ENCODE peak calls at places on chromosomes 12 and 14, in five cellular contexts. A is right atrium auricular region, Q is AG04449, Y is pancreas, I is fibroblast of mammary gland. T is an unnamed sample.

GRCh38 chr12:106794369-106794768 is 19.9 kb downstream of the RIC8B start:
- DNase-seq in I (no peak), Y (no peak), A (no peak), Q (no peak), T (no peak)

GRCh38 chr12:122874081-122874480 is 21.8 kb downstream of the VPS37B start:
- DNase-seq in Q (no peak), Y (no peak), I (no peak), A (no peak), T (no peak)

GRCh38 chr12:132797820-132798570 is 30.7 kb downstream of the GOLGA3 start:
- DNase-seq in Y (no peak), I (no peak), Q (no peak), A (no peak), T (no peak)

GRCh38 chr12:128813392-128813791 is 10.4 kb downstream of the SLC15A4 start:
- DNase-seq in Y (no peak), I (peak; percentile 83), A (no peak), Q (no peak), T (peak; percentile 31)

GRCh38 chr12:111785651-111786050 is 18.9 kb downstream of the ALDH2 start:
- DNase-seq in Y (no peak), A (no peak), I (peak; percentile 73), Q (no peak), T (no peak)

GRCh38 chr12:123681605-123682004 is 10.7 kb downstream of the TCTN2 start:
- DNase-seq in A (no peak), I (no peak), Q (no peak), Y (no peak), T (no peak)

GRCh38 chr14:71668186-71668912 is 263.9 kb upstream of the RGS6 start:
- DNase-seq in Q (no peak), I (no peak), Y (no peak), A (no peak), T (no peak)

GRCh38 chr12:78641837-78642423 is 222.6 kb upstream of the SYT1 start:
- DNase-seq in Y (no peak), I (peak; percentile 20), A (no peak), Q (no peak), T (no peak)

GRCh38 chr12:47562201-47562600 is 143.6 kb downstream of the RPAP3 start:
- DNase-seq in A (no peak), Q (no peak), I (no peak), Y (no peak), T (no peak)

GRCh38 chr14:22303589-22304195 is 285.3 kb downstream of the DAD1 start:
- DNase-seq in A (no peak), I (peak; percentile 25), Q (no peak), Y (no peak), T (no peak)

GRCh38 chr12:118842753-118843335 is 138.5 kb upstream of the SRRM4 start:
- DNase-seq in Y (no peak), A (no peak), Q (no peak), I (no peak), T (no peak)

GRCh38 chr12:39105111-39105510 is 199.7 kb upstream of the CPNE8 start:
- DNase-seq in Q (no peak), A (no peak), I (peak; percentile 3), Y (no peak), T (no peak)

GRCh38 chr12:103632554-103633216 is 45.6 kb downstream of the STAB2 start:
- DNase-seq in Y (peak; percentile 25), Q (no peak), I (peak; percentile 58), A (peak; percentile 58), T (peak; percentile 70)

GRCh38 chr12:84840356-84840755 is 72.2 kb downstream of the SLC6A15 start:
- DNase-seq in Q (no peak), A (no peak), Y (no peak), I (peak; percentile 20), T (no peak)

GRCh38 chr12:124125472-124125871 is 152.5 kb downstream of the ZNF664 start:
- DNase-seq in A (no peak), Y (no peak), Q (no peak), I (no peak), T (no peak)

GRCh38 chr12:118467576-118467975 is 91.2 kb downstream of the SUDS3 start:
- DNase-seq in Q (no peak), I (no peak), Y (no peak), A (no peak), T (no peak)

GRCh38 chr14:93980464-93981201 is 4.3 kb upstream of the ASB2 start:
- DNase-seq in Y (no peak), Q (no peak), A (peak; percentile 73), I (peak; percentile 29), T (no peak)

GRCh38 chr14:31068235-31068634 is 42.1 kb upstream of the STRN3 start:
- DNase-seq in Y (no peak), I (no peak), A (peak; percentile 46), Q (no peak), T (no peak)

GRCh38 chr12:130961921-130962326 is 8.2 kb downstream of the ADGRD1 start:
- DNase-seq in Q (no peak), Y (no peak), A (peak; percentile 77), I (no peak), T (no peak)

GRCh38 chr14:102196008-102196407 is 56.3 kb downstream of the WDR20 start:
- DNase-seq in Q (no peak), A (no peak), Y (no peak), I (no peak), T (no peak)

GRCh38 chr12:75007133-75007532 is 202.5 kb downstream of the KCNC2 start:
- DNase-seq in Q (no peak), Y (no peak), I (no peak), A (no peak), T (no peak)

GRCh38 chr14:23704890-23705289 is 68.7 kb downstream of the DHRS2 start:
- DNase-seq in I (peak; percentile 20), Y (no peak), Q (no peak), A (no peak), T (no peak)

GRCh38 chr12:92745874-92746553 is 43.2 kb downstream of the PLEKHG7 start:
- DNase-seq in Y (no peak), Q (peak; percentile 44), I (peak; percentile 99), A (peak; percentile 93), T (no peak)

GRCh38 chr12:104011265-104011664 is 38.7 kb downstream of the GLT8D2 start:
- DNase-seq in Y (no peak), I (peak; percentile 95), A (no peak), Q (peak; percentile 65), T (no peak)

GRCh38 chr14:80946797-80947196 is 5.3 kb upstream of the CEP128 start:
- DNase-seq in Q (no peak), I (no peak), A (no peak), Y (no peak), T (no peak)

GRCh38 chr12:124172646-124173045 is 122.2 kb upstream of the RFLNA start:
- DNase-seq in A (no peak), Q (no peak), Y (no peak), I (no peak), T (no peak)

GRCh38 chr12:65156366-65156831 is 13.0 kb upstream of the LEMD3 start:
- DNase-seq in Y (no peak), Q (no peak), I (peak; percentile 8), A (no peak), T (no peak)

GRCh38 chr12:54019111-54019811 is 9.0 kb upstream of the HOXC6 start:
- DNase-seq in Y (no peak), A (no peak), I (peak; percentile 56), Q (no peak), T (no peak)

GRCh38 chr12:49824886-49825285 is 3.3 kb downstream of the NCKAP5L start:
- DNase-seq in I (peak; percentile 90), A (peak; percentile 72), Q (no peak), Y (no peak), T (no peak)

GRCh38 chr12:117440384-117440783 is 79.0 kb upstream of the NOS1 start:
- DNase-seq in Q (no peak), I (no peak), Y (no peak), A (no peak), T (no peak)

GRCh38 chr14:42163136-42163535 is 556.5 kb downstream of the LRFN5 start:
- DNase-seq in A (no peak), I (no peak), Y (no peak), Q (no peak), T (no peak)

GRCh38 chr12:47410862-47411261 is 295.0 kb downstream of the RPAP3 start:
- DNase-seq in Y (no peak), I (no peak), A (no peak), Q (no peak), T (no peak)

GRCh38 chr12:123139926-123140674 is 10.8 kb downstream of the PITPNM2 start:
- DNase-seq in I (peak; percentile 60), Q (no peak), Y (peak; percentile 39), A (peak; percentile 63), T (peak; percentile 40)

GRCh38 chr12:76346798-76347420 is 1.3 kb downstream of the BBS10 start:
- DNase-seq in A (no peak), I (peak; percentile 77), Q (no peak), Y (no peak), T (no peak)
- TF ChIP-seq CTCF in A (no peak), I (peak; percentile 56), Q (peak; percentile 39), Y (no peak), T (peak; percentile 51)

GRCh38 chr14:55419663-55420062 is 8.0 kb upstream of the ATG14 start:
- DNase-seq in I (no peak), Q (no peak), Y (no peak), A (no peak), T (no peak)
- TF ChIP-seq CTCF in I (no peak), Q (no peak), Y (no peak), A (no peak), T (no peak)

GRCh38 chr12:19994970-19995369 is 373.4 kb upstream of the PDE3A start:
- DNase-seq in A (no peak), I (peak; percentile 24), Q (no peak), Y (no peak), T (no peak)
- TF ChIP-seq CTCF in A (peak; percentile 16), I (peak; percentile 19), Q (no peak), Y (no peak), T (peak; percentile 32)

GRCh38 chr14:89954045-89955021 is at the start of gene EFCAB11:
- DNase-seq in Y (peak; percentile 98), A (peak; percentile 97), Q (peak; percentile 80), I (peak; percentile 98), T (peak; percentile 97)

GRCh38 chr14:89955022-89955414 is 488 bp upstream of the EFCAB11 start:
- DNase-seq in Q (no peak), A (no peak), Y (peak; percentile 24), I (no peak), T (no peak)

GRCh38 chr14:89957791-89958190 is 2.1 kb downstream of the TDP1 start:
- DNase-seq in Q (no peak), Y (no peak), A (no peak), I (peak; percentile 15), T (no peak)

GRCh38 chr14:89955418-89956293 is at the start of gene TDP1:
- DNase-seq in Q (peak; percentile 63), Y (peak; percentile 97), A (peak; percentile 95), I (peak; percentile 90), T (peak; percentile 99)

DNA sequence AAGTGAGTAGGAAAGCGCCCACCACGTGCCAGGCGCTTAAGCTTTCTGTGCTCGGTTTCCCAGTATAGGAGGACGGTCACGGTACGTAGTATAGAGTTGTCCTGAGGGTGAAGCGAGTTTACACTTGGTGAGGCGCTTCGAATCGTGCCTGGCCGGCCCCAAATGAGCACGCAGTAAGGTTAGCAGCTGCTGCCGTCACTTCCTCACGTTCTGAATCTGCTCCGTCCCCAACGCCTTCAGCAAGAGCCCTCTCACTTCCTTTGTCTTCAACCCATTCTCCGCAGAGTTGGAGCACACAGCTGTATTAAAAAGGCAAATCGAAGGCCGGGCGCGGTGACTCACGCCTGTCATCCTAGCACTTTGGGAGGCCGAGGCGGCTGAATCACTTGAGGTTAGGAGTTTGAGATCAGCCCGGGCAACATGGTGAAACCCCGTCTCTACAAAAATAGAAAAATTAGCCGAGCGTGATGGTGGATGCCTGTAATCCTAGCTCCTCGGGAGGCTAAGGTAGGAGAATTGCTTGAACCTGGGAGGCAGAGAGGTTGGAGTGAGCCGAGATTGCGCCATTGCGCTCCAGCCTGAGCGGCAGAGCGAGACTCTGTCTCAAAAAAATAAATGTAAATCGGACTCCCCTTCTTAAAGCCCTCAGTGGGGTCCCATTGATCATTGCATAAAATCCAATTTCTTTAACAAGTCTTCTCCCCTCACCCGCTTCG is 725 bp downstream of the TDP1 start:
- DNase-seq in Y (peak; percentile 56), I (peak; percentile 92), A (peak; percentile 84), Q (peak; percentile 31), T (peak; percentile 65)
- TF ChIP-seq CTCF in Y (no peak), I (no peak), A (no peak), Q (no peak), T (no peak)

T was measured in right lobe of liver.